ENCODE peak calls at places on chromosomes 2 and 18, in ten cellular contexts. P is lower leg skin, Q is NB4, I is HCT116, R is AG10803, E is tibial artery, K is astrocyte of the spinal cord, C is endodermal cell, B is thoracic aorta, U is WERI-Rb-1. X is an unnamed sample.

GRCh38 chr2:64204006-64204632 is 59.9 kb upstream of the PELI1 start:
- DNase-seq in P (no peak), Q (peak), I (no peak), R (peak), E (peak), K (no peak), C (no peak), B (no peak), U (peak), X (peak)

GRCh38 chr2:60361498-60361897 is 192.0 kb downstream of the BCL11A start:
- DNase-seq in P (no peak), Q (no peak), I (no peak), R (no peak), E (no peak), K (no peak), C (no peak), B (no peak), U (no peak), X (no peak)

GRCh38 chr2:208315081-208315788 is 49.2 kb downstream of the PIKFYVE start:
- DNase-seq in P (peak), Q (peak), I (no peak), R (peak), E (peak), K (peak), C (no peak), B (no peak), U (no peak), X (peak)

GRCh38 chr2:161352718-161353117 is 44.5 kb downstream of the PSMD14 start:
- DNase-seq in P (no peak), Q (no peak), I (no peak), R (no peak), E (no peak), K (no peak), C (no peak), B (no peak), U (peak), X (no peak)

GRCh38 chr2:238370482-238371372 is 50.4 kb downstream of the TRAF3IP1 start:
- DNase-seq in P (no peak), Q (peak), I (peak), R (peak), E (peak), K (peak), C (peak), B (no peak), U (peak), X (peak)

GRCh38 chr2:61707984-61708852 is 145.6 kb downstream of the FAM161A start:
- DNase-seq in P (no peak), Q (no peak), I (no peak), R (no peak), E (no peak), K (peak), C (no peak), B (no peak), U (peak), X (peak)

GRCh38 chr2:233912799-233913423 is 4.3 kb upstream of the TRPM8 start:
- DNase-seq in P (no peak), Q (peak), I (no peak), R (no peak), E (no peak), K (peak), C (peak), B (no peak), U (no peak), X (peak)

GRCh38 chr18:80249217-80250093 is 2.1 kb upstream of the PARD6G start:
- DNase-seq in P (peak), Q (peak), I (no peak), R (peak), E (no peak), K (no peak), C (peak), B (no peak), U (no peak), X (peak)

GRCh38 chr18:34592961-34593382 is 117.1 kb upstream of the DTNA start:
- DNase-seq in P (no peak), Q (no peak), I (no peak), R (peak), E (peak), K (peak), C (peak), B (no peak), U (no peak), X (peak)

GRCh38 chr2:133641497-133641896 is 73.2 kb upstream of the NCKAP5 start:
- DNase-seq in P (peak), Q (peak), I (peak), R (no peak), E (no peak), K (no peak), C (peak), B (no peak), U (peak), X (peak)

GRCh38 chr18:8988262-8988871 is 114.1 kb upstream of the NDUFV2 start:
- DNase-seq in P (peak), Q (peak), I (peak), R (peak), E (peak), K (peak), C (peak), B (no peak), U (peak), X (peak)

GRCh38 chr2:35298493-35298892 is 1057.1 kb upstream of the CRIM1 start:
- DNase-seq in P (no peak), Q (no peak), I (no peak), R (no peak), E (peak), K (peak), C (no peak), B (peak), U (no peak), X (no peak)

GRCh38 chr2:54880428-54880827 is 157.0 kb downstream of the EML6 start:
- DNase-seq in P (no peak), Q (no peak), I (no peak), R (no peak), E (no peak), K (no peak), C (no peak), B (no peak), U (peak), X (no peak)

GRCh38 chr2:240351826-240352426 is 83.5 kb upstream of the GPC1 start:
- DNase-seq in P (no peak), Q (no peak), I (no peak), R (no peak), E (no peak), K (no peak), C (no peak), B (no peak), U (no peak), X (no peak)

GRCh38 chr2:204691911-204692510 is 146.7 kb downstream of the PARD3B start:
- DNase-seq in P (no peak), Q (peak), I (peak), R (peak), E (peak), K (peak), C (peak), B (no peak), U (peak), X (peak)

GRCh38 chr2:239465017-239466001 is 64.5 kb upstream of the HDAC4 start:
- DNase-seq in P (peak), Q (peak), I (no peak), R (peak), E (peak), K (peak), C (peak), B (peak), U (no peak), X (no peak)

GRCh38 chr2:134466141-134466540 is 212.3 kb downstream of the MGAT5 start:
- DNase-seq in P (peak), Q (no peak), I (peak), R (no peak), E (no peak), K (no peak), C (peak), B (no peak), U (peak), X (peak)

GRCh38 chr2:10027931-10028330 is 15.4 kb upstream of the KLF11 start:
- DNase-seq in P (no peak), Q (no peak), I (no peak), R (no peak), E (no peak), K (no peak), C (no peak), B (no peak), U (no peak), X (no peak)

GRCh38 chr2:10026940-10027569 is 16.3 kb upstream of the KLF11 start:
- DNase-seq in P (no peak), Q (no peak), I (no peak), R (no peak), E (no peak), K (no peak), C (no peak), B (no peak), U (no peak), X (no peak)

GRCh38 chr2:10028988-10029874 is 14.1 kb upstream of the KLF11 start:
- DNase-seq in P (peak), Q (peak), I (no peak), R (no peak), E (peak), K (peak), C (peak), B (no peak), U (peak), X (no peak)

GRCh38 chr2:10029875-10030223 is 13.5 kb upstream of the KLF11 start:
- DNase-seq in P (no peak), Q (no peak), I (no peak), R (no peak), E (no peak), K (no peak), C (no peak), B (no peak), U (no peak), X (no peak)

DNA sequence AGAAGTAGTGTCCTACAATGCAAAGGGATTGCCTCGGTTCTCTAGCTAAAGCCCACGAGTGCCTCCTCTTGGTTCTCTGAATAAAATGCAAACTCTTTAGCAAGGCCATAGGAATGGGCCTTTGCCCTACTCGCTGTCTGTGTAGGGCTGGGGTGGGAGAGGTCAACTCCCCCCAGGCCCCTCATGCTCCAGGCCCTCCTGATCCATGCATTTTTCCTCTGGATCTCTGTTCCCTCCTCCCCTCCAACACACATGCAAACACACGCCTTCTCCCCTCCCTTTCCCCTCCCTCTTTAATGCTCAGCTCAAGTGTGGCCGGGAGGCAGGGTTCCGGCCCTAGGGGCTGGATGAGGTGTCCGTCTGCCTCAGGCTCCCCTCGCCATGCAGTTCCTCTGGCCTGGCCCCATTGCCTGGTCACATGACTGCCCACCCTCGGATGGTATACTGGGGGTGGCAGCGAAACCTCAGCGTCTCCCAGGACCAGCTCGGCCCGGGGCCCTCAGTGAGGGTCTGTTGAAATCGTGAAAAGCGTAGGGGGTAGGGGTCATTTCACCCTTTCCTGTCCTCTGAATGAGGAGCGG is 14.9 kb upstream of the KLF11 start:
- DNase-seq in P (no peak), Q (peak), I (no peak), R (no peak), E (no peak), K (no peak), C (peak), B (no peak), U (no peak), X (no peak)
- TF ChIP-seq CTCF in P (no peak), Q (no peak), I (no peak), R (no peak), E (no peak), K (peak), C (peak), B (no peak), U (peak), X (no peak)

GRCh38 chr2:127218843-127219715 is 1.0 kb downstream of the CYP27C1 start:
- DNase-seq in P (peak), Q (peak), I (no peak), R (no peak), E (no peak), K (no peak), C (peak), B (no peak), U (peak), X (no peak)

GRCh38 chr2:127216105-127216504 is 4.0 kb downstream of the CYP27C1 start:
- DNase-seq in P (no peak), Q (no peak), I (no peak), R (no peak), E (no peak), K (no peak), C (no peak), B (no peak), U (no peak), X (no peak)

GRCh38 chr2:127219716-127220090 is 396 bp downstream of the CYP27C1 start:
- DNase-seq in P (peak), Q (peak), I (no peak), R (no peak), E (no peak), K (no peak), C (peak), B (no peak), U (peak), X (no peak)

GRCh38 chr2:127216593-127216992 is 3.5 kb downstream of the CYP27C1 start:
- DNase-seq in P (no peak), Q (no peak), I (no peak), R (no peak), E (no peak), K (no peak), C (no peak), B (no peak), U (no peak), X (no peak)

DNA sequence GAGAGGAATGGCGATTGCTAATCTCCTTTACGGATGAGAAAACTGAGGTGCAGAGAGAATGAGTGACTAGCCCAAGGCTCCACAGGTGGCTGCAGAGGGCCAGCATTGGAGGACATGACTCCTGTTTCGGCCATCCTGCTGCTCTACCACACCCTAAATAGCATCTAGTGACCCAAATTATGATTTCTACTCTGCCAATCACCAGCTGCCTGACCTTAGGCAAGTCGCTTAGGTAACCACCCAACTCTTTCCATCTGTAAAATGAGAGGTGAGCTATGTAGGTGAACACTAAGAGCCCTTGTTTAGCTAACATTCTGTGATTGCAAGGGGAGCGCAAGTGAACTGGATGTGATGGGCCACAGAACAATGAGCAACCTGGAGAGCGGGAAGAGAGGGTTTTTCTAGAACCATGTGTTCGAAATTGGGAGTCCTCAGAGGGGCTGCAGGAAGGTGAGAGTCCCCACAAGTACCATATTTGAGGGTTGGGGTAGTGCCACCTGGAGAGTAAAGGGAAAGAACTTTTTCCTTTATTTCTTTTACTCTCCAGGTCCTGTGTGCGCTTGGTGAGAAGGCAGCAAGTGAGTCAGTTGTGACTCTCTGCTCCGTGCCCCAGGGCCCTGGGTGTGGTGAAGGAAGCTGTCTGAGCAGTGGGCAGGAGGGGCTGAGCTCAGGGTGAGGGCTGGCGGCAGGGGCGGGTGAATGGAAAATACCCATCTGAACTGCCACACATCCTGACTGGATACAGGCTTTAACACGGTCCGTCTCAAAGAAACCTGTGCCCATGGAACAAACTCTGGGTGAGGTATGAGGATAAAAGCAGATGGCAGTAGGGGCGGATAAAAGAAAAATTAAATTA is 2.4 kb downstream of the CYP27C1 start:
- DNase-seq in P (peak), Q (no peak), I (peak), R (no peak), E (no peak), K (peak), C (peak), B (no peak), U (no peak), X (no peak)
- H3K4me3 ChIP-seq in P (no peak), Q (no peak), I (no peak), R (no peak), E (no peak), K (no peak), C (no peak), B (no peak), U (no peak), X (no peak)

DNA sequence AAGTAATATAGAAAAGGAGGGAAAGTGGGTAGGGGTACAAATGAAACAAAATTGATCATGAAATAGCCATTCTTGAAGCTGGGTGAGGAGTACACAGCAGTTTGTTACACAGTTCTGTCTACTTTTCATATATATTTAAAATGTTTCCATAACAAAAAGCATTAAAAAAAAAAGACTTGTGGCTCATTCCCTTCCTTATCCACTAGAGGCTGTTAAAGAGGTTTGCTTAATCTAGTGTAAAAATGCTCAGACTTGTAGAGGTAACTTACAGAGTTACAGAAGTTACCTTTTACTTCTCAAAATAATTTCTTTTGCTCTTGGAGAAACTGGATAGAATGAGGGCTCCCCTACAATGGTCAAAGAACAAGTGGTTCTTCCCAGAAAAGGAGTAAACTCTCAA is 8.1 kb upstream of the WIPF1 start:
- DNase-seq in P (no peak), Q (peak), I (peak), R (peak), E (no peak), K (peak), C (no peak), B (no peak), U (no peak), X (peak)
- TF ChIP-seq CTCF in P (no peak), Q (peak), I (peak), R (peak), E (peak), K (peak), C (peak), B (peak), U (no peak), X (peak)

DNA sequence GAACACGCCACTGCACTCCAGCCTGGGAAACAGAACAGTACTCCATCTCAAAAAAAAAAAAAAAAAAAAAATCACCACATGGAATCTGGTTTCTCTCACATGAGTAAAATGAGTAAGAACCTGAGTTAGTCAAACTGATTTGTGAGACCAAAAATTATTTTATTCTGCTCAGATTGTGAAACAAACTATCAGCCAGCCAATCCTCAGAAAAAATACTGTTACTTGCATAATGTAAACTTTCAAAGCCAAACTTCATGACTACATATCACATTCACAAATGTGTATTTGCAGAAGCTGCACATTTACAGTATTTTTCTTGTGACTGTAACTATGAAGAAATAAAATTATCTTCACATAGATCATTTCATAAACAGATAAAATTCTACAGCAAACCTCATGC is 23.2 kb downstream of the SUMO1 start:
- DNase-seq in P (no peak), Q (no peak), I (no peak), R (peak), E (no peak), K (no peak), C (no peak), B (no peak), U (no peak), X (peak)
- H3K4me3 ChIP-seq in P (no peak), Q (no peak), I (no peak), R (no peak), E (no peak), K (no peak), C (no peak), B (no peak), U (no peak), X (no peak)

GRCh38 chr18:31042391-31043181 is at the start of gene DSC3:
- DNase-seq in P (peak), Q (peak), I (no peak), R (no peak), E (no peak), K (peak), C (peak), B (no peak), U (peak), X (no peak)
- TF ChIP-seq CTCF in P (no peak), Q (no peak), I (no peak), R (no peak), E (no peak), K (no peak), C (peak), B (no peak), U (no peak), X (no peak)

X was measured in fibroblast of the aortic adventitia.